ENCODE peak calls at places on chromosomes 6 and 20, in four cellular contexts. G is MCF 10A, R is fibroblast of the aortic adventitia, O is suprapubic skin. U is an unnamed sample.

GRCh38 chr6:35897486-35897885 is 23.4 kb downstream of the SRPK1 start:
- DNase-seq in G (no peak), R (no peak), O (no peak), U (no peak)

GRCh38 chr20:1169224-1169623 is 15.6 kb downstream of the TMEM74B start:
- DNase-seq in G (no peak), R (no peak), O (no peak), U (no peak)

GRCh38 chr6:170276369-170277057 is 14.4 kb downstream of the DLL1 start:
- DNase-seq in G (no peak), R (no peak), O (no peak), U (no peak)

GRCh38 chr6:38391909-38392614 is 247.7 kb downstream of the BTBD9 start:
- DNase-seq in G (peak), R (peak), O (no peak), U (no peak)

GRCh38 chr20:11302436-11302835 is 615.3 kb upstream of the BTBD3 start:
- DNase-seq in G (no peak), R (peak), O (no peak), U (no peak)

GRCh38 chr6:30821862-30822784 is 62.2 kb upstream of the DDR1 start:
- DNase-seq in G (peak), R (peak), O (no peak), U (peak)

GRCh38 chr6:128531696-128532095 is 11.3 kb upstream of the PTPRK start:
- DNase-seq in G (no peak), R (no peak), O (no peak), U (no peak)

GRCh38 chr6:91590191-91590590 is 1003.3 kb upstream of the MAP3K7 start:
- DNase-seq in G (no peak), R (no peak), O (no peak), U (no peak)

GRCh38 chr20:38725959-38726848 is 1.9 kb downstream of the SLC32A1 start:
- DNase-seq in G (peak), R (peak), O (no peak), U (peak)

GRCh38 chr6:107542170-107542569 is 52.3 kb downstream of the SOBP start:
- DNase-seq in G (no peak), R (no peak), O (no peak), U (no peak)

GRCh38 chr6:68196645-68197044 is 438.4 kb upstream of the ADGRB3 start:
- DNase-seq in G (peak), R (peak), O (no peak), U (no peak)

GRCh38 chr6:35678814-35679213 is 9.9 kb downstream of the FKBP5 start:
- DNase-seq in G (no peak), R (no peak), O (no peak), U (no peak)

GRCh38 chr6:49522710-49523593 is 23.2 kb downstream of the GLYATL3 start:
- DNase-seq in G (no peak), R (no peak), O (no peak), U (no peak)

GRCh38 chr20:43558412-43559146 is at the start of gene SGK2:
- DNase-seq in G (no peak), R (peak), O (no peak), U (no peak)

GRCh38 chr6:125867483-125867935 is 76.7 kb downstream of the NCOA7 start:
- DNase-seq in G (peak), R (peak), O (no peak), U (no peak)

GRCh38 chr20:50545123-50545522 is 34.9 kb downstream of the PTPN1 start:
- DNase-seq in G (no peak), R (no peak), O (no peak), U (no peak)

GRCh38 chr6:41602864-41603608 is 35.2 kb upstream of the MDFI start:
- DNase-seq in G (peak), R (peak), O (peak), U (peak)

GRCh38 chr6:85680388-85680787 is 37.7 kb upstream of the SYNCRIP start:
- DNase-seq in G (no peak), R (no peak), O (no peak), U (no peak)

GRCh38 chr6:158353851-158354508 is 41.7 kb downstream of the TULP4 start:
- DNase-seq in G (peak), R (peak), O (no peak), U (no peak)

GRCh38 chr6:150898390-150899170 is 33.1 kb downstream of the MTHFD1L start:
- DNase-seq in G (no peak), R (peak), O (no peak), U (peak)

GRCh38 chr6:26022166-26022510 is 59.5 kb downstream of the TRIM38 start:
- DNase-seq in G (peak), R (peak), O (no peak), U (peak)

GRCh38 chr6:111802720-111803119 is 70.5 kb downstream of the FYN start:
- DNase-seq in G (no peak), R (peak), O (no peak), U (no peak)

GRCh38 chr6:111794716-111795452 is 78.4 kb downstream of the FYN start:
- DNase-seq in G (no peak), R (no peak), O (no peak), U (no peak)

GRCh38 chr6:137341721-137342195 is 122.6 kb upstream of the IFNGR1 start:
- DNase-seq in G (peak), R (peak), O (no peak), U (peak)
- TF ChIP-seq CTCF in G (no peak), R (no peak), O (no peak), U (no peak)

GRCh38 chr6:3061501-3061941 is 6.8 kb upstream of the RIPK1 start:
- DNase-seq in G (peak), R (peak), O (no peak), U (no peak)
- TF ChIP-seq CTCF in G (peak), R (peak), O (no peak), U (no peak)

GRCh38 chr6:23823421-23823820 is 302.6 kb upstream of the NRSN1 start:
- DNase-seq in G (peak), R (no peak), O (no peak), U (no peak)

GRCh38 chr6:23826587-23826986 is 299.4 kb upstream of the NRSN1 start:
- DNase-seq in G (peak), R (no peak), O (no peak), U (no peak)

GRCh38 chr6:23828861-23829260 is 297.2 kb upstream of the NRSN1 start:
- DNase-seq in G (no peak), R (no peak), O (no peak), U (no peak)
- TF ChIP-seq CTCF in G (no peak), R (no peak), O (no peak), U (no peak)

DNA sequence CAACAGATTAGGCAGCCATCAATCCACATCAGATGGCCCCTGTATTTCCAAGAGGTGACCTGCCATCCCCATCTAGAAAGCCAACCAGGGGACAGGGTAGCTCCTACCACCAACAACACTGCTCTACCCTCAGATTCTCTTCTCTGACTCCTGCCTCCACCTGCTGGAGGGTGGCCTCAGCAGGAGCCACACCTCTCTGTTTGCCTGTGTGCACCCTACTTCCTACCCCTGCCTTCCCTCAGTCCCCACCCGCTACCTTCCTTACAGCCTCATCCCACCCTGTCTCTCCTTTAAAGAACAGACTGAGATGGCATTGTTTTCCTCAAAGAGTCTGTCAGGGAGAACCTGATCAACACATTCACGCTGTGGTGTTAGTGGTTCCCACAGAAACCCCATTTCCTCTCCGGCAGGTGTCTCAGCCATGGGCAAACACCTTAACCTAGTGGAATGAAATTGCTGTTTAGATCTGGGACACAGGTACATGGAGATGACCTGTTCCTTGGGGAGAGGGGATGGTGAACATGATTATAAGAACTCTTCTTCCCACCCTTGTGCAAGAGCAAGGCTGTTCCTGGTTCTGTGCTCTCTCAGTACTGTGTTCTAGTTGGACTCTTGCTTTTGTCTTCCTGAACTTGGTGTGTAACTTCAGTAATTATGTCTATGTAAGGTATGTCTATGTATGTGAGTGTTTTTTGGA is 1.8 kb downstream of the ENTPD6 start:
- DNase-seq in G (no peak), R (no peak), O (no peak), U (no peak)
- TF ChIP-seq CTCF in G (peak), R (no peak), O (no peak), U (peak)

GRCh38 chr20:62830821-62831220 is 14.0 kb downstream of the COL9A3 start:
- DNase-seq in G (no peak), R (no peak), O (no peak), U (no peak)
- TF ChIP-seq CTCF in G (no peak), R (no peak), O (no peak), U (no peak)

DNA sequence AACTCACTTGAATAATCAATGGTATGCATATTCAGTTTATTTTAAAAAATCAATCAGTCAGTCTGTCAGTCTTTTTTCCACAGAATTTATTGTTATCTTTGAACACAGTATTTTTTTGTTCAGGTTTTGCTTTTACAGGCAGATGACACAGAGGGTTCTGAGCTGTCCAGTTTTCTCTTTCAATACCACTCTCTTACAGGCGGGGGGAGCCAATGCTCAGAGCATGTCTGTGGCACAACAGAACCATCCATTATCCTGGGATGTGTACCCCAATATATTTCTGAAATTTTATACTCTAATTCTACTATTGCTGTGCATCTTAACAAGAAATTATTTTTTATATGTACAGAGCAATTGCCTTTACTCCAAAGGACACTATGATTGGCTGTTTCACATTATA is 21.2 kb downstream of the ROS1 start:
- DNase-seq in G (peak), R (no peak), O (no peak), U (no peak)
- TF ChIP-seq CTCF in G (peak), R (no peak), O (no peak), U (no peak)

GRCh38 chr6:137475103-137475502 is 19.1 kb downstream of the OLIG3 start:
- DNase-seq in G (no peak), R (no peak), O (no peak), U (no peak)
- TF ChIP-seq CTCF in G (no peak), R (no peak), O (no peak), U (no peak)

GRCh38 chr20:15919118-15919517 is 654.1 kb downstream of the KIF16B start:
- DNase-seq in G (no peak), R (no peak), O (no peak), U (no peak)

GRCh38 chr20:15916623-15917022 is 656.6 kb downstream of the KIF16B start:
- DNase-seq in G (peak), R (no peak), O (no peak), U (no peak)

GRCh38 chr20:15922556-15922955 is 650.7 kb downstream of the KIF16B start:
- DNase-seq in G (no peak), R (no peak), O (no peak), U (no peak)

GRCh38 chr20:15917333-15917732 is 655.9 kb downstream of the KIF16B start:
- DNase-seq in G (no peak), R (no peak), O (no peak), U (no peak)

GRCh38 chr20:15918631-15919030 is 654.6 kb downstream of the KIF16B start:
- DNase-seq in G (no peak), R (no peak), O (no peak), U (no peak)
- TF ChIP-seq CTCF in G (no peak), R (no peak), O (no peak), U (no peak)

GRCh38 chr6:10901751-10902150 is 14.9 kb downstream of the SYCP2L start:
- DNase-seq in G (no peak), R (no peak), O (no peak), U (peak)
- TF ChIP-seq CTCF in G (no peak), R (no peak), O (no peak), U (no peak)

DNA sequence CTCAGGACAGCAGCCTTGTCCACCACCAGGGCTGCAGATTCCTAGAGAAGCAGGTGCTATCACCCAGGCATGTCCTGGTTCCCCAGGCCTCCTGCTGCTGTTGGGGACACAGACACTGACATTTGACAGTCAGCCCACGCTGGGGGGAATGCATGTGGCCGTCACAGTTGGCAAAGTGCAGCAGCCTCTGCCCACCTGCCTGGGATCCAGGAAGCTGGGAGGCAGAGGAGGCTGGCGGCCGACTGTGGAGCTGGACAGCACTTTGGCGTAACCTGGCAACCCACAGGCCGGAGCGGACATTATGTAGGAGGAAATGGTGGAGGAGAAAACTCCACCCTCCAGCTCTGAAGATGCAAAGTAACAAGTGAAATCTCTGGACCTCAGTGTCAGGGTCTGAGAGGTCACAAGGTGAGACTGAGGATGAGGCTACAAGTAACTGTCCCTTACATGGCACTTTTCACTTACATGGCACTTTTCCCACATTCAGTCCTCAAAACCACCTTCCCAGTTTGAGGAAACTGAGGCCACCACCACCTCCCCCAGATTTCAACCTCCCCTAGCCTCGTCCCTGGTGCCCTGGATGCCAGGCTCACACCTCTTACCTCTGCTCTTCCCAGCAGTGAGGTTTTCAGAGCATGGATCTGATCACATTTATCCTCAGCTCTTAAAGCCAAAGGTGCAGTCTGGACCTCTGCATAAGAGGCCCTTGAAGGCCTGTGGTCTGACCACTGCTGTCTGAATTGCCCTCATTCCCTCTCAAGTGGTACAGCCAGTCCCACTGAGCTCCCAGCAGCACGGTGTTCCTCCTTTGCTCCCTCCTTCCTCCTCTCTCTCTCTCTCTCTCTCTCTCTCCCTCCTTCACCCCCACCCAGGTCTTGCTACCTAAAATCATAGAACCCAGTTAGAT is 8.7 kb downstream of the MAP1LC3A start:
- DNase-seq in G (no peak), R (no peak), O (no peak), U (no peak)
- TF ChIP-seq CTCF in G (no peak), R (no peak), O (no peak), U (no peak)